ENCODE peak calls at places on chromosome 12, in ten cellular contexts. H is GM12864, O is foreskin fibroblast, D is A549, P is Calu3, I is gastrocnemius medialis, L is GM10248, Y is lower leg skin, U is glutamatergic neuron, K is SK-N-SH. C is an unnamed sample.

GRCh38 chr12:90915353-90915752 is 39.6 kb downstream of the CCER1 start:
- DNase-seq in H (no peak), O (no peak), D (no peak), P (no peak), I (no peak), L (no peak), Y (no peak), U (no peak), K (no peak), C (no peak)

GRCh38 chr12:2619136-2619535 is 175.6 kb upstream of the FKBP4 start:
- DNase-seq in H (no peak), O (no peak), D (no peak), P (no peak), I (no peak), L (no peak), Y (no peak), U (no peak), K (no peak), C (no peak)

GRCh38 chr12:112005419-112006395 is 7.3 kb downstream of the TMEM116 start:
- DNase-seq in H (no peak), O (no peak), D (peak), P (peak), I (no peak), L (no peak), Y (no peak), U (no peak), K (no peak), C (no peak)

GRCh38 chr12:8499616-8500015 is 13.7 kb upstream of the CLEC4D start:
- DNase-seq in H (no peak), O (no peak), D (no peak), P (no peak), I (no peak), L (no peak), Y (no peak), U (no peak), K (no peak), C (no peak)

GRCh38 chr12:5138845-5139244 is 95.2 kb downstream of the KCNA5 start:
- DNase-seq in H (no peak), O (peak), D (no peak), P (no peak), I (no peak), L (no peak), Y (no peak), U (no peak), K (no peak), C (no peak)

GRCh38 chr12:85358715-85359114 is 78.7 kb downstream of the ALX1 start:
- DNase-seq in H (no peak), O (no peak), D (no peak), P (no peak), I (no peak), L (no peak), Y (no peak), U (no peak), K (no peak), C (no peak)

GRCh38 chr12:22481557-22482104 is 62.7 kb downstream of the C2CD5 start:
- DNase-seq in H (no peak), O (no peak), D (no peak), P (no peak), I (no peak), L (no peak), Y (no peak), U (no peak), K (no peak), C (no peak)

GRCh38 chr12:101855364-101855884 is 22.0 kb upstream of the DRAM1 start:
- DNase-seq in H (no peak), O (no peak), D (no peak), P (no peak), I (no peak), L (no peak), Y (no peak), U (no peak), K (no peak), C (no peak)

GRCh38 chr12:22172501-22172900 is 126.5 kb downstream of the CMAS start:
- DNase-seq in H (no peak), O (no peak), D (no peak), P (no peak), I (no peak), L (no peak), Y (no peak), U (no peak), K (no peak), C (no peak)

GRCh38 chr12:71392521-71393145 is 47.0 kb upstream of the LGR5 start:
- DNase-seq in H (peak), O (peak), D (peak), P (peak), I (no peak), L (peak), Y (no peak), U (no peak), K (peak), C (no peak)

GRCh38 chr12:41264281-41264680 is 76.2 kb downstream of the PDZRN4 start:
- DNase-seq in H (no peak), O (no peak), D (peak), P (no peak), I (no peak), L (peak), Y (no peak), U (no peak), K (peak), C (no peak)
- TF ChIP-seq CTCF in H (peak), O (peak), D (peak), P (no peak), I (no peak), L (peak), Y (no peak), U (peak), K (peak), C (peak)

GRCh38 chr12:51238510-51239334 is at the start of gene DAZAP2:
- DNase-seq in H (peak), O (peak), D (peak), P (peak), I (peak), L (peak), Y (peak), U (peak), K (peak), C (peak)
- TF ChIP-seq CTCF in H (peak), O (no peak), D (no peak), P (no peak), I (peak), L (no peak), Y (peak), U (peak), K (no peak), C (no peak)

GRCh38 chr12:12922191-12922616 is 29.8 kb downstream of the GPRC5D start:
- DNase-seq in H (no peak), O (no peak), D (peak), P (no peak), I (no peak), L (no peak), Y (peak), U (no peak), K (no peak), C (no peak)
- TF ChIP-seq CTCF in H (no peak), O (no peak), D (no peak), P (no peak), I (no peak), L (no peak), Y (no peak), U (no peak), K (no peak), C (no peak)

GRCh38 chr12:32541754-32542374 is 137.2 kb upstream of the DNM1L start:
- DNase-seq in H (no peak), O (no peak), D (no peak), P (no peak), I (no peak), L (no peak), Y (no peak), U (no peak), K (no peak), C (no peak)

GRCh38 chr12:32545413-32545970 is 133.6 kb upstream of the DNM1L start:
- DNase-seq in H (no peak), O (no peak), D (no peak), P (no peak), I (no peak), L (no peak), Y (no peak), U (no peak), K (no peak), C (no peak)

GRCh38 chr12:32544893-32545292 is 134.2 kb upstream of the DNM1L start:
- DNase-seq in H (no peak), O (no peak), D (no peak), P (no peak), I (no peak), L (no peak), Y (no peak), U (no peak), K (no peak), C (no peak)

GRCh38 chr12:32546272-32546671 is 132.8 kb upstream of the DNM1L start:
- DNase-seq in H (no peak), O (no peak), D (no peak), P (no peak), I (no peak), L (no peak), Y (no peak), U (no peak), K (no peak), C (no peak)

DNA sequence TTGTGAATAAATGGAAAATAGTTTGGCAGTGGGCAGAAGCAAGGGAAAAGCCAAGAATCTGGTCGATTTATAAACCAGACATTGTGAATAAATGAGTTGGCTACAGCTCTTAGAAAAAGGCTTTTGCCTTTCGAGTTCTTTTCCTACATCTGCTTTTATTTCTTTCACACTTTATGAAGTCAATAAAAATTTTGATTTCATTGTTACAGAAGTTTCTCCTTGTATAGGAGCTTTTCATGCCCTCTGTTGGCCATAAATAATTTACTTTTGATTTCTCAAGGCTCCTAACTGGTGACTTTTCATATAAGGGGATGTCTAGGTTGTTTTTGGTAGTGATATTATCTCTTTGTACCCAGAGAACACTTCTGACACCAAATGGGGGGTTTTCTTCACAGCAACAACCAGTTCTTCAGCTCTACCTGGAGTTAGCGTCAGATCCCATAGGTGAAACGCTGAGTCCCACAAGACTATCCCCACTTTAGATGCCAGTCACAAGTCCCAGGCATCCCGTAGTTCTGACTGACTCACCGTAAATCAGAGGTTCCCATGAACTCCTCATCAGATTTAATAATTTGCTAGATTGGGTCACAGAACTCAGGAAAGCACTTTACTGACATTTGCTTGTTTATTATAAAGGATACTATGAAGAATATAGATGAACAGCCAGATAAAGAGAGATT is 136.4 kb upstream of the DNM1L start:
- DNase-seq in H (no peak), O (no peak), D (no peak), P (no peak), I (no peak), L (no peak), Y (no peak), U (no peak), K (no peak), C (no peak)
- TF ChIP-seq CTCF in H (no peak), O (no peak), D (no peak), P (no peak), I (no peak), L (no peak), Y (no peak), U (no peak), K (peak), C (no peak)

DNA sequence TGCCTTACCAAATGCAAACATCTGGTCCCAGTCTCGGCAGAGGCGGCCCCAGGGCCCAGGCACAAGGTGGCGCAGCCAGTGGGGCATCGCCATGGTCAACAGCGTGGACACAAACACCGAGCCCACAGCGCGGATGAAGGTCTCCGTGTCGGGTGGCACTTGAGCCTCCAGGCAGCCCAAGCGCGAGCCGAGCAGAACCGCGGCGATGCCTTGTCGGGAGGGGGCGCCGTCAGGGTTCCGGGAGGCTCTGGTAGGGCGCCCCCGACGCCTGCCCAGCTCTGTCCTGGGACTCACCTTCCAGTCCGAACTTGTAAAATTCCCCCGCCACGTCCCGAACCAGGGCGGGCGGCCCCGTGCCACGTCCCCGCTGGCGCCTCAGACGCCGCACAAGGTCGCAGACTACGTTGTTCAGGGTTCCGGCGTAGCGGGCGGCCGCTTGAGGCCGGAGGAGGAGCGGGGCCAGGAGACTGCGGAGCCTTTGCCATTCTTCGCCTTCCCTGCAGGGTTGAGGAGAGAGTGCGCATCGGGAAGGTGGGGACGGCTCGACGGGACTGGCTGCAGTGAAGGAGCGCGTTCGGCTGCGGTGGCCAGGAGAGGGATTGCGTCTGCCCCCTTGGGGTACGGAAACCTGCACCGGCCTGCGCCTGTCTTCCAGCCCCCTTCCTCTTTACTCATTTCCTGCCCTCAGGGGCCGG is 1.7 kb downstream of the CYP27B1 start:
- DNase-seq in H (no peak), O (peak), D (peak), P (peak), I (no peak), L (peak), Y (peak), U (peak), K (peak), C (peak)
- TF ChIP-seq CTCF in H (peak), O (peak), D (peak), P (peak), I (peak), L (peak), Y (no peak), U (peak), K (peak), C (peak)

GRCh38 chr12:121916719-121917118 is 1.7 kb upstream of the CFAP251 start:
- DNase-seq in H (no peak), O (no peak), D (peak), P (peak), I (no peak), L (no peak), Y (no peak), U (peak), K (peak), C (peak)
- TF ChIP-seq CTCF in H (peak), O (peak), D (peak), P (no peak), I (no peak), L (peak), Y (no peak), U (peak), K (peak), C (no peak)

DNA sequence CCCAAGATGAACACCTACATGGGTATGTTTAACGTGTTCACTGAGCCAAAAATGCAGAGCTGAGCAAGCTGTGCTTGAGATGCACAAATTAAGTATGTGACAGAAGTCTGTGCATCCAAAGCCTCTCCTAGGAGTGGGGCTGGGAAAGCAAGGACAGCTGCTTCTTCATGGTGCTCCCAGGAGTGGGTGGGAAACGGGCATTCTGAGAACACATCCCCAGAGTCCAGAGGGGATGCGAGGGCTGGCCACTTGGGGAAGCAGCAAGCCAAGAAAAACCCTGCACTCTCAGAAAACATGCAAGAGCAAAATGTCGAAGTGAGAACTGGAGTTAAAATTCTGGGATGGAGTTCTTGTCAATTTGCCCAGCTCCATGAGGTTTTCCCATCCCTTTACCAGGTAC is 414.3 kb downstream of the BCAT1 start:
- DNase-seq in H (no peak), O (no peak), D (no peak), P (no peak), I (no peak), L (no peak), Y (no peak), U (peak), K (no peak), C (no peak)
- TF ChIP-seq CTCF in H (no peak), O (no peak), D (no peak), P (no peak), I (no peak), L (no peak), Y (no peak), U (no peak), K (no peak), C (no peak)

DNA sequence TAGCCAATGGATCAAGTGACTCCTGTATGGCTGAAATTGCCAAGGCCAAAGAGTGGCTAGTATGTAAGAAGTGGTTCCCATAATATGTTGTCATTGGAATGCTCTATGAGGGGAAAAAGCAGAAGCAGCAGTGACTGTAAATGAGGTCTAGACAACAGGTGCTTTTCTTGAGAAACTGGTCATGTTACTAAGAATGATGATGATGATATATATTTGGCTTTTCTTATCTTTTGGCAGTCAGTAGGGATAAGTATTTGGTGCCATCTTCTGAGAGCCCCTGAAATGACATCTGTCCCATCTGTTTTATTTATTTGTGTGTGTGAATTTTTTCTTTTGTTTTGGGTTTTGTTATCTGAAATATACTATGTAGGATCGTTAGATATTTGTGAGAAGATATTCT is 141.7 kb downstream of the SYT1 start:
- DNase-seq in H (no peak), O (peak), D (peak), P (no peak), I (no peak), L (no peak), Y (no peak), U (no peak), K (no peak), C (no peak)
- TF ChIP-seq CTCF in H (peak), O (no peak), D (peak), P (no peak), I (no peak), L (peak), Y (no peak), U (no peak), K (peak), C (no peak)

GRCh38 chr12:26122681-26123481 is 2.0 kb downstream of the BHLHE41 start:
- DNase-seq in H (no peak), O (peak), D (peak), P (peak), I (peak), L (peak), Y (peak), U (peak), K (peak), C (peak)
- TF ChIP-seq CTCF in H (peak), O (peak), D (peak), P (peak), I (peak), L (peak), Y (no peak), U (no peak), K (peak), C (no peak)

GRCh38 chr12:89504560-89505346 is 19.8 kb downstream of the GALNT4 start:
- DNase-seq in H (no peak), O (no peak), D (no peak), P (no peak), I (no peak), L (no peak), Y (no peak), U (no peak), K (no peak), C (no peak)
- TF ChIP-seq CTCF in H (no peak), O (no peak), D (peak), P (no peak), I (no peak), L (no peak), Y (no peak), U (no peak), K (peak), C (no peak)